ENCODE peak calls at places on chromosome X, in four cellular contexts. W, X, N and E are unnamed samples.

GRCh38 chrX:37995428-37995827 is 10.9 kb upstream of the SYTL5 start:
- DNase-seq in W (no peak), N (no peak), X (no peak), E (no peak)

GRCh38 chrX:148601034-148601433 is 100.6 kb downstream of the AFF2 start:
- DNase-seq in X (no peak), N (peak; percentile 27), W (peak; percentile 8), E (no peak)

GRCh38 chrX:538311-538710 is 92.3 kb upstream of the SHOX start:
- DNase-seq in W (no peak), N (no peak), X (no peak), E (no peak)

GRCh38 chrX:1392376-1393130 is 640 bp upstream of the SLC25A6 start:
- DNase-seq in N (peak; percentile 75), X (no peak), W (peak; percentile 87), E (peak; percentile 58)

GRCh38 chrX:43165343-43165920 is 387.5 kb upstream of the PPP1R2C start:
- DNase-seq in N (no peak), W (no peak), X (no peak), E (peak; percentile 17)

GRCh38 chrX:2351999-2352995 is 148.5 kb downstream of the DHRSX start:
- DNase-seq in X (peak; percentile 23), W (peak; percentile 34), N (peak; percentile 87), E (no peak)

GRCh38 chrX:124260845-124261244 is 71.6 kb upstream of the TEX13D start:
- DNase-seq in W (no peak), X (no peak), N (no peak), E (no peak)

GRCh38 chrX:53440631-53441517 is 6.7 kb upstream of the HSD17B10 start:
- DNase-seq in N (peak; percentile 24), W (peak; percentile 53), X (peak; percentile 54), E (no peak)

GRCh38 chrX:36961590-36961989 is 46.6 kb upstream of the FAM47C start:
- DNase-seq in X (no peak), W (no peak), N (no peak), E (no peak)

GRCh38 chrX:28177202-28177601 is 196.0 kb upstream of the DCAF8L1 start:
- DNase-seq in W (peak; percentile 23), N (no peak), X (no peak), E (peak; percentile 6)

GRCh38 chrX:49627030-49627777 is 28.4 kb downstream of the GAGE1 start:
- DNase-seq in X (no peak), N (no peak), W (no peak), E (peak; percentile 4)

GRCh38 chrX:123085311-123085940 is 98.7 kb upstream of the GRIA3 start:
- DNase-seq in N (peak; percentile 42), W (no peak), X (no peak), E (no peak)

GRCh38 chrX:154419189-154419588 is 7.8 kb downstream of the TAFAZZIN start:
- DNase-seq in W (no peak), N (no peak), X (no peak), E (peak; percentile 63)

GRCh38 chrX:154420402-154420756 is 8.1 kb upstream of the ATP6AP1 start:
- DNase-seq in X (no peak), W (no peak), N (no peak), E (no peak)

GRCh38 chrX:154417157-154417556 is 5.8 kb downstream of the TAFAZZIN start:
- DNase-seq in N (no peak), X (no peak), W (no peak), E (no peak)

DNA sequence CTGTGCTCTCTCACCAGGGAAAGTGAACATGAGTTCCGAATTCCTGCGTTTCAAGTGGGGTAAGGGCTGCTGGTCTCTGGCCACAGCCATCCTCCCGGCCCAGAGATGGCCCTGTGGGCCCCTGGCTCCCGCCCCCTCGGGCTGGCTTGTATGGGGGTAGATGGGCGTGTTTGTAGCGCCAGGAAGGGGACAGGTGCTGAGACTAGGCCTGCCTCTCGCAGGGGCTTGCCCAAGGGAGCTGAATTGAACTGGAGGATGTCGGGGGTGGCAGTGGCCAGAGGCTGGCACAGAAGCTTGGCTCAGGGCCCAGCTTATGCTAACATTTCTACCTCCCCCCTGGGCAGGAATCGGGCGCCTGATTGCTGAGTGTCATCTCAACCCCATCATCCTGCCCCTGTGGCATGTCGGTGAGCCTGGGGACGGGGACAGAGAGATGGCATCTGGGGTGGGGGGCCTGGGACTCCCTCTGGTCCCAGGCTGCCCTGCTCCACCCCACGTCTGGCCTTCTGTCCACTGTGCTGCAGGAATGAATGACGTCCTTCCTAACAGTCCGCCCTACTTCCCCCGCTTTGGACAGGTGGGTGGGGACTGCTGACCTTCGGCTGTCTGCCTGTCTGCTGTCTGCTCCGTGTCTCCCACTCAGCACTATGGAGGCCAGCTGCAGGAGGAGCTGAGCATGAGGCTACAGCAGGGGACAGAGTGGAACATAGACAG is 8.5 kb downstream of the TAFAZZIN start:
- DNase-seq in X (no peak), N (no peak), W (no peak), E (no peak)
- H3K4me3 ChIP-seq in X (no peak overlapping the region), N (no peak overlapping the region), W (no peak overlapping the region), E (peak overlapping the region; percentile 8)

DNA sequence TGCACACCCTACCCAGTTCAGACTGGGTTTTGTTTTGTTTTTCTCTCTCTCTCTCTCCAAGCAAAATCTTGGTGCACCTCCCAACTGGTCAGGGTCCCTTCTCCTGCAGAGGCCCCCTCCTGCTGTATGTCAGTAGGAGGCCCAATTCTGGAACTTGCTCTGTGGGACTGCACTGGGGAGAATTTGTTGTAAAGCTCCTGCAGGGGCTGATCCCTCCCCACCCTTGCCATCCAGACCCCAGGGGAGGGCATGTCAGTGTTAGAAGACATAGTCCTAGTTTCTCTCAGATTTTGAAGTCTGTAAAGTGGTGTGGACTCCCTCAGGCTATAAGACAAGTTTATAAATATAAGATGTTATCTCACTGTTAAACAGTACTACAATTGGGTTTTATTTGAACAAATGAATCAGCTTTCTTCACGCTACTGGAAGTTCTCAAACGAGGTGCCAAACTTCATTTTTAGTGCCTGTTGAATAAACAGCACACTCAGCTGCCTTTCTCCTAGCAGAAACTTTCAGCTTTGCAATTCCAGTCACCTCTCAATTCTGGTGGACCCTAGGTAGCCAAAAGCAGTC is 88.6 kb upstream of the FRMPD3 start:
- DNase-seq in W (no peak), X (no peak), N (no peak), E (no peak)
- TF ChIP-seq CTCF in W (no peak), X (no peak), N (no peak), E (no peak)

GRCh38 chrX:136205882-136206281 is 45.3 kb downstream of the MAP7D3 start:
- DNase-seq in X (no peak), W (no peak), N (no peak), E (no peak)
- H3K4me3 ChIP-seq in X (no peak overlapping the region), W (no peak overlapping the region), N (no peak overlapping the region), E (no peak overlapping the region)

GRCh38 chrX:17697191-17697590 is 40.1 kb upstream of the SCML1 start:
- DNase-seq in N (peak; percentile 58), W (no peak), X (peak; percentile 1), E (no peak)
- TF ChIP-seq CTCF in N (no peak), W (peak; percentile 30), X (no peak), E (no peak)

GRCh38 chrX:130848763-130849162 is 54.2 kb downstream of the ENOX2 start:
- DNase-seq in N (no peak), W (no peak), X (no peak), E (peak; percentile 32)
- H3K4me3 ChIP-seq in N (no peak overlapping the region), W (no peak overlapping the region), X (no peak overlapping the region), E (no peak overlapping the region)

GRCh38 chrX:109632906-109633504 is 8.0 kb upstream of the KCNE5 start:
- DNase-seq in W (peak; percentile 30), X (peak; percentile 28), N (peak; percentile 53), E (no peak)
- TF ChIP-seq CTCF in W (peak; percentile 59), X (peak; percentile 37), N (peak; percentile 59), E (peak; percentile 15)

GRCh38 chrX:71184803-71185495 is 38.1 kb upstream of the GJB1 start:
- DNase-seq in W (no peak), N (no peak), X (no peak), E (no peak)

GRCh38 chrX:71183341-71183740 is 38.7 kb downstream of the NLGN3 start:
- DNase-seq in X (no peak), W (no peak), N (peak; percentile 12), E (no peak)

GRCh38 chrX:71181558-71181909 is 36.9 kb downstream of the NLGN3 start:
- DNase-seq in N (peak; percentile 23), W (no peak), X (no peak), E (peak; percentile 87)

GRCh38 chrX:71184092-71184491 is 38.9 kb upstream of the GJB1 start:
- DNase-seq in N (no peak), X (no peak), W (no peak), E (no peak)

GRCh38 chrX:71181910-71182799 is 37.5 kb downstream of the NLGN3 start:
- DNase-seq in X (peak; percentile 95), N (peak; percentile 98), W (peak; percentile 91), E (peak; percentile 96)
- H3K4me3 ChIP-seq in X (peak overlapping the region; percentile 55), N (peak overlapping the region; percentile 52), W (peak overlapping the region; percentile 21), E (peak overlapping the region; percentile 73)

DNA sequence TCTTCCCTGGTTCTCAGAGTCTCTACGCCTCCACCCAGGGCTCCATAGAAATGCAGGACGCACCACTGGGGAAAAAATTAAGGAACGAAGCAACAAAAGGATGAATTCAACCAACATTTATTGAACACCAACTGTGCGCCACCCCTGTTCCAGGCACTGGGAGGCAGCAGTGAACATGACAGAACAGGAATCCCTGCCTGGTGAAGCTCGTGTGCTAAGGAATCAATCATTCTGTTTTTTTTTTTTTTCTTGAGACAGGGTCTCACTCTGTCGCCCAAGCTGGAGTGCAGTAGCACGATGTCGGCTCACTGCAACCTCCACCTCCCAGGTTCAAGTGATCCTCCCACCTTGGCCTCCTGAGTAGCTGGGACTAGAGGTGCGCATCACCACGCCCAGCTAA is 1.9 kb upstream of the FTSJ1 start:
- DNase-seq in X (no peak), N (peak; percentile 48), W (no peak), E (peak; percentile 40)
- TF ChIP-seq CTCF in X (no peak), N (peak; percentile 52), W (peak; percentile 4), E (peak; percentile 14)

DNA sequence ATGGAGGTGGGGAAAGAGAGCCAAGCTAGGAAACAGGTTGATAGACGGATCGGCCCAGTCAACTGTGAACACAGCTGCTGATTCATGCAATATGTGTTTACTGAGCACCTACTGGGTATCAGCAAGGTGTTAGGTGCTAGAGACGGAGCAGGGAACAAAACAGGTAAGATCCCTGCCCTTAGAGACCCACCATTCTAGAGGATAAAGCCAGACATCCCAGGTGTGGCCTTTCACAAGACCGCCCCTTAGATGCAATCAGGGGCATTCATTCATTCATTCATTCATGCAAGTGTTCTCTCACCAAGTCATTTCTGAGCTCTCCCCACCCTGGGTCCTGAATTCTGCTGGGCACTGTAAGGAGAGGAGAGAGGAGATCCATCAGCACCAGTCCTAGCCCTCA is 20.2 kb upstream of the MTM1 start:
- DNase-seq in W (no peak), X (no peak), N (no peak), E (no peak)
- H3K4me3 ChIP-seq in W (no peak overlapping the region), X (no peak overlapping the region), N (no peak overlapping the region), E (peak overlapping the region; percentile 64)